ENCODE peak calls at places on chromosomes 5 and 9, in seven cellular contexts. Y, S, K, O, A, W and D are unnamed samples.

GRCh38 chr9:136996361-136997281 is at the start of gene CLIC3:
- DNase-seq in Y (no peak), S (peak; percentile 30), K (peak; percentile 58), O (peak; percentile 56), A (peak; percentile 51), W (peak; percentile 16), D (peak; percentile 34)

GRCh38 chr9:99052849-99053715 is 51.8 kb upstream of the TGFBR1 start:
- DNase-seq in Y (no peak), S (no peak), K (no peak), O (no peak), A (no peak), W (no peak), D (peak; percentile 26)

GRCh38 chr5:60066502-60066901 is 173.0 kb upstream of the PDE4D start:
- DNase-seq in Y (no peak), S (peak; percentile 78), K (no peak), O (no peak), A (no peak), W (no peak), D (no peak)

GRCh38 chr5:109743770-109744212 is 54.1 kb downstream of the MAN2A1 start:
- DNase-seq in Y (no peak), S (peak; percentile 97), K (no peak), O (peak; percentile 87), A (peak; percentile 69), W (peak; percentile 95), D (peak; percentile 92)

GRCh38 chr5:142097681-142098080 is 10.9 kb upstream of the NDFIP1 start:
- DNase-seq in Y (no peak), S (peak; percentile 47), K (peak; percentile 17), O (no peak), A (no peak), W (peak; percentile 96), D (peak; percentile 94)

GRCh38 chr9:22990349-22990748 is 543.7 kb downstream of the DMRTA1 start:
- DNase-seq in Y (no peak), S (no peak), K (no peak), O (no peak), A (no peak), W (no peak), D (no peak)

GRCh38 chr5:73095564-73096238 is 24.7 kb upstream of the TMEM171 start:
- DNase-seq in Y (no peak), S (no peak), K (no peak), O (no peak), A (no peak), W (no peak), D (no peak)

GRCh38 chr9:89555426-89556375 is 49.1 kb upstream of the GADD45G start:
- DNase-seq in Y (no peak), S (no peak), K (no peak), O (no peak), A (no peak), W (no peak), D (no peak)